ENCODE peak calls at places on chromosomes 7 and 10, in six cellular contexts. One of them, this sample, is unnamed.

GRCh38 chr7:142626420-142627035 is 122.7 kb upstream of the PRSS1 start:
- DNase-seq in Calu3: peak
- DNase-seq in psoas muscle: peak
- DNase-seq in NB4: peak
- DNase-seq in Peyer's patch: peak
- DNase-seq in CD14-positive monocyte: peak
- DNase-seq in this sample: peak

GRCh38 chr10:133161486-133162051 is 1.6 kb downstream of the KNDC1 start:
- DNase-seq in Calu3: no peak
- DNase-seq in NB4: peak
- DNase-seq in psoas muscle: no peak
- DNase-seq in CD14-positive monocyte: peak
- DNase-seq in Peyer's patch: peak
- DNase-seq in this sample: no peak

GRCh38 chr7:107224858-107225257 is 56.1 kb downstream of the HBP1 start:
- DNase-seq in Peyer's patch: no peak
- DNase-seq in Calu3: no peak
- DNase-seq in psoas muscle: no peak
- DNase-seq in CD14-positive monocyte: no peak
- DNase-seq in NB4: no peak
- DNase-seq in this sample: no peak

GRCh38 chr10:103936022-103936421 is 18.0 kb upstream of the STN1 start:
- DNase-seq in Peyer's patch: no peak
- DNase-seq in Calu3: no peak
- DNase-seq in psoas muscle: no peak
- DNase-seq in NB4: no peak
- DNase-seq in CD14-positive monocyte: no peak
- DNase-seq in this sample: no peak

GRCh38 chr7:79933144-79933543 is 201.5 kb upstream of the GNAI1 start:
- DNase-seq in NB4: no peak
- DNase-seq in Peyer's patch: no peak
- DNase-seq in Calu3: no peak
- DNase-seq in CD14-positive monocyte: no peak
- DNase-seq in psoas muscle: no peak
- DNase-seq in this sample: no peak

GRCh38 chr10:33238643-33239042 is 95.8 kb downstream of the NRP1 start:
- DNase-seq in Peyer's patch: no peak
- DNase-seq in psoas muscle: no peak
- DNase-seq in CD14-positive monocyte: no peak
- DNase-seq in Calu3: no peak
- DNase-seq in NB4: no peak
- DNase-seq in this sample: no peak

GRCh38 chr10:111151595-111151994 is 74.8 kb downstream of the ADRA2A start:
- DNase-seq in CD14-positive monocyte: no peak
- DNase-seq in psoas muscle: no peak
- DNase-seq in Calu3: no peak
- DNase-seq in NB4: no peak
- DNase-seq in Peyer's patch: no peak
- DNase-seq in this sample: no peak

GRCh38 chr7:55552320-55553086 is 19.8 kb downstream of the VOPP1 start:
- DNase-seq in CD14-positive monocyte: peak
- DNase-seq in Calu3: peak
- DNase-seq in Peyer's patch: peak
- DNase-seq in psoas muscle: peak
- DNase-seq in NB4: no peak
- DNase-seq in this sample: no peak

GRCh38 chr7:33805630-33806233 is 99.6 kb upstream of the BMPER start:
- DNase-seq in NB4: no peak
- DNase-seq in psoas muscle: no peak
- DNase-seq in Peyer's patch: no peak
- DNase-seq in Calu3: no peak
- DNase-seq in CD14-positive monocyte: no peak
- DNase-seq in this sample: no peak

GRCh38 chr7:44235582-44236332 is 35.0 kb downstream of the YKT6 start:
- DNase-seq in NB4: no peak
- DNase-seq in Peyer's patch: no peak
- DNase-seq in psoas muscle: no peak
- DNase-seq in CD14-positive monocyte: no peak
- DNase-seq in Calu3: no peak
- DNase-seq in this sample: no peak

GRCh38 chr7:17234398-17235021 is 63.9 kb upstream of the AHR start:
- DNase-seq in CD14-positive monocyte: peak
- DNase-seq in Peyer's patch: peak
- DNase-seq in NB4: peak
- DNase-seq in Calu3: peak
- DNase-seq in psoas muscle: no peak
- DNase-seq in this sample: no peak

GRCh38 chr7:139857791-139858190 is 28.7 kb downstream of the TBXAS1 start:
- DNase-seq in NB4: no peak
- DNase-seq in psoas muscle: no peak
- DNase-seq in CD14-positive monocyte: no peak
- DNase-seq in Calu3: no peak
- DNase-seq in Peyer's patch: no peak
- DNase-seq in this sample: no peak

GRCh38 chr7:12888727-12889126 is 201.3 kb downstream of the ARL4A start:
- DNase-seq in CD14-positive monocyte: no peak
- DNase-seq in Calu3: no peak
- DNase-seq in Peyer's patch: no peak
- DNase-seq in NB4: no peak
- DNase-seq in psoas muscle: no peak
- DNase-seq in this sample: no peak

GRCh38 chr10:123743441-123744225 is 77.5 kb downstream of the GPR26 start:
- DNase-seq in Calu3: no peak
- DNase-seq in CD14-positive monocyte: no peak
- DNase-seq in psoas muscle: no peak
- DNase-seq in NB4: no peak
- DNase-seq in Peyer's patch: peak
- DNase-seq in this sample: no peak

GRCh38 chr10:12978885-12979284 is 22.6 kb downstream of the CCDC3 start:
- DNase-seq in CD14-positive monocyte: no peak
- DNase-seq in psoas muscle: no peak
- DNase-seq in Peyer's patch: no peak
- DNase-seq in Calu3: no peak
- DNase-seq in NB4: no peak
- DNase-seq in this sample: no peak

GRCh38 chr10:88115968-88116367 is 252.5 kb downstream of the PTEN start:
- DNase-seq in NB4: no peak
- DNase-seq in psoas muscle: no peak
- DNase-seq in CD14-positive monocyte: no peak
- DNase-seq in Calu3: no peak
- DNase-seq in Peyer's patch: no peak
- DNase-seq in this sample: no peak

GRCh38 chr10:90167174-90168064 is 466.0 kb downstream of the KIF20B start:
- DNase-seq in NB4: peak
- DNase-seq in Peyer's patch: no peak
- DNase-seq in Calu3: no peak
- DNase-seq in psoas muscle: no peak
- DNase-seq in CD14-positive monocyte: no peak
- DNase-seq in this sample: no peak

GRCh38 chr7:117682681-117683385 is 190.4 kb downstream of the CTTNBP2 start:
- DNase-seq in NB4: no peak
- DNase-seq in Peyer's patch: peak
- DNase-seq in CD14-positive monocyte: no peak
- DNase-seq in Calu3: no peak
- DNase-seq in psoas muscle: no peak
- DNase-seq in this sample: no peak

GRCh38 chr7:70640266-70640833 is 491.6 kb upstream of the GALNT17 start:
- DNase-seq in Calu3: no peak
- DNase-seq in psoas muscle: no peak
- DNase-seq in NB4: no peak
- DNase-seq in Peyer's patch: no peak
- DNase-seq in CD14-positive monocyte: no peak
- DNase-seq in this sample: no peak

GRCh38 chr7:37304926-37305325 is 143.7 kb downstream of the ELMO1 start:
- DNase-seq in psoas muscle: no peak
- DNase-seq in Peyer's patch: no peak
- DNase-seq in NB4: no peak
- DNase-seq in CD14-positive monocyte: no peak
- DNase-seq in Calu3: no peak
- DNase-seq in this sample: no peak

GRCh38 chr7:130272456-130273080 is 5.9 kb downstream of the CPA2 start:
- DNase-seq in CD14-positive monocyte: no peak
- DNase-seq in psoas muscle: no peak
- DNase-seq in Peyer's patch: no peak
- DNase-seq in Calu3: no peak
- DNase-seq in NB4: peak
- DNase-seq in this sample: no peak

GRCh38 chr7:39948375-39948774 is 1.7 kb upstream of the CDK13 start:
- DNase-seq in CD14-positive monocyte: no peak
- DNase-seq in NB4: peak
- DNase-seq in Calu3: peak
- DNase-seq in psoas muscle: no peak
- DNase-seq in Peyer's patch: no peak
- DNase-seq in this sample: peak

GRCh38 chr7:143027032-143027431 is at the start of gene OR9A2:
- DNase-seq in CD14-positive monocyte: no peak
- DNase-seq in Calu3: no peak
- DNase-seq in psoas muscle: no peak
- DNase-seq in NB4: no peak
- DNase-seq in Peyer's patch: no peak
- DNase-seq in this sample: no peak

GRCh38 chr7:131190581-131190980 is 137.1 kb upstream of the MKLN1 start:
- DNase-seq in Calu3: no peak
- DNase-seq in CD14-positive monocyte: no peak
- DNase-seq in Peyer's patch: no peak
- DNase-seq in NB4: no peak
- DNase-seq in psoas muscle: no peak
- DNase-seq in this sample: no peak

GRCh38 chr10:48821111-48821510 is 118.5 kb downstream of the LRRC18 start:
- DNase-seq in NB4: no peak
- DNase-seq in Peyer's patch: no peak
- DNase-seq in Calu3: no peak
- DNase-seq in psoas muscle: no peak
- DNase-seq in CD14-positive monocyte: no peak
- DNase-seq in this sample: no peak

GRCh38 chr7:65371468-65371867 is 2.2 kb upstream of the ZNF92 start:
- DNase-seq in psoas muscle: no peak
- DNase-seq in Calu3: no peak
- DNase-seq in NB4: no peak
- DNase-seq in CD14-positive monocyte: no peak
- DNase-seq in Peyer's patch: no peak
- DNase-seq in this sample: no peak
- TF ChIP-seq CTCF in psoas muscle: no peak
- TF ChIP-seq CTCF in Calu3: no peak
- TF ChIP-seq CTCF in NB4: no peak
- TF ChIP-seq CTCF in CD14-positive monocyte: no peak
- TF ChIP-seq CTCF in Peyer's patch: no peak
- TF ChIP-seq CTCF in this sample: no peak

DNA sequence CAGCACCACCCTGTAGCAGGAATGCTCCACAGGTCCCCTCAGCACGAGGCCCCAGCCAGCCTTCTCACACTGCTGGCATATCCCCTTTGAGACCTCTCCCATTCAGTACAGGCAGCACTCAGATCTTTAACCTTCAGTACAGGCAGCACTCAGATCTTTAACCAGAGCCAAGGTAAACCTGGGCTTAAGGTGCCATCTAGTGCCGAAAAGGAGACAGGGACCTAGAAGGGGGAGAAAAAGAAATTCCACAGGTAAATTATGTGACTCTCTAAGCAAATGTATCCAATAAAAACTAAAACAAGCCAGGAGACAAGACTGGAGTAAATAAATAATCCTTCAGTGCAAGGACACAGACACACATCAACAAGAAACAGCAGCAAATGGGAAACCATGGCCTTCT is 358.6 kb downstream of the PTPRN2 start:
- DNase-seq in NB4: peak
- DNase-seq in Peyer's patch: no peak
- DNase-seq in psoas muscle: no peak
- DNase-seq in Calu3: no peak
- DNase-seq in CD14-positive monocyte: no peak
- DNase-seq in this sample: no peak
- TF ChIP-seq CTCF in NB4: peak
- TF ChIP-seq CTCF in Peyer's patch: no peak
- TF ChIP-seq CTCF in psoas muscle: no peak
- TF ChIP-seq CTCF in Calu3: no peak
- TF ChIP-seq CTCF in CD14-positive monocyte: no peak
- TF ChIP-seq CTCF in this sample: no peak

GRCh38 chr7:158354861-158355260 is 232.8 kb downstream of the PTPRN2 start:
- DNase-seq in Calu3: no peak
- DNase-seq in Peyer's patch: no peak
- DNase-seq in CD14-positive monocyte: no peak
- DNase-seq in psoas muscle: no peak
- DNase-seq in NB4: no peak
- DNase-seq in this sample: no peak

GRCh38 chr7:158353606-158354570 is 233.7 kb downstream of the PTPRN2 start:
- DNase-seq in Peyer's patch: peak
- DNase-seq in CD14-positive monocyte: no peak
- DNase-seq in psoas muscle: no peak
- DNase-seq in Calu3: no peak
- DNase-seq in NB4: peak
- DNase-seq in this sample: peak

GRCh38 chr7:158357106-158357897 is 230.3 kb downstream of the PTPRN2 start:
- DNase-seq in NB4: no peak
- DNase-seq in psoas muscle: no peak
- DNase-seq in Calu3: no peak
- DNase-seq in CD14-positive monocyte: no peak
- DNase-seq in Peyer's patch: no peak
- DNase-seq in this sample: peak

GRCh38 chr7:158356454-158356853 is 231.2 kb downstream of the PTPRN2 start:
- DNase-seq in Peyer's patch: peak
- DNase-seq in Calu3: no peak
- DNase-seq in NB4: no peak
- DNase-seq in psoas muscle: no peak
- DNase-seq in CD14-positive monocyte: no peak
- DNase-seq in this sample: peak

GRCh38 chr7:158355456-158356065 is 232.1 kb downstream of the PTPRN2 start:
- DNase-seq in Calu3: no peak
- DNase-seq in psoas muscle: no peak
- DNase-seq in CD14-positive monocyte: no peak
- DNase-seq in Peyer's patch: no peak
- DNase-seq in NB4: peak
- DNase-seq in this sample: peak
- TF ChIP-seq CTCF in Calu3: no peak
- TF ChIP-seq CTCF in psoas muscle: no peak
- TF ChIP-seq CTCF in CD14-positive monocyte: no peak
- TF ChIP-seq CTCF in Peyer's patch: peak
- TF ChIP-seq CTCF in NB4: peak
- TF ChIP-seq CTCF in this sample: no peak

DNA sequence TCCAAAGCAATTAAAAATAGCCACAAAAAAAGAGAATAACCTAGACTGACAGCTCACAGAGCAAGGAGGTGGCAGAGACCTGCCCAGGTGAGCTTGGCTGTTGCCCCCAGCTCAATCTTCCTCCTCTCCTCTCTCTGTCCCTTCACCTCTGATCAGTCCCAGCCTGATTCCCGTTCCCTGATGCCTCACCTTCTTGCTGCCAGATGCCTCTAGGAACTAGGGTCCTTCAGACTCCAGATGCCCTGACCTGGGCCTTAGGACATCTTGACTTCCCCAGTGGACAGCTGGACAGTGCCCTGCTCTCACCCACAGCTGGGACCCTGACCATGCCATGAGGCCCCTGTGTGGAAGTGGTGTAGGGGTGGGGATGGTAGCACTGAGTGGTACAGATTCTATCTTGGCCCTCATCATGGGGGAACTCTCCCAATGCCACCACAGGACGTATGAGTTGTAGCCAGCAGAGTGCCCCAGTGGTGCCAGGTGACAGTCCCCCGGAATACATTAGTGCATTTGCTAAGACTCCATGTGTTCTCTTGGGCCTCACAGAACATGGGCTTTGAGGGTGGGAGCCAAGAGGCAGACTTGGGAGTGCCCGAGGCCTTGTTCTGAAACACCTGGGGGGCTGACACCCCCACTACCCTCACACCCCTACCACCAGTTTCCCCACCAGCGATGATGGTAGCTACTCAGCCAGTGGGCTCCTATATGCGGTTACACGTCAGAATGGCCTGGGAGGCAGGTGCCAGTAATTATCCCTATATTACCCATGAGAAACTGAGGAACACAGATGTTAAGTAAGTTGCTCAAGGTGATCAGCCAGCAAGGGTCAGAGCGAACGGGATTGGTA is 2.0 kb downstream of the DEPP1 start:
- DNase-seq in NB4: no peak
- DNase-seq in Peyer's patch: no peak
- DNase-seq in CD14-positive monocyte: no peak
- DNase-seq in Calu3: no peak
- DNase-seq in psoas muscle: peak
- DNase-seq in this sample: peak
- TF ChIP-seq CTCF in NB4: no peak
- TF ChIP-seq CTCF in Peyer's patch: no peak
- TF ChIP-seq CTCF in CD14-positive monocyte: no peak
- TF ChIP-seq CTCF in Calu3: no peak
- TF ChIP-seq CTCF in psoas muscle: no peak
- TF ChIP-seq CTCF in this sample: no peak

This sample was measured in spleen.